ENCODE peak calls at places on chromosomes 11 and 22, in eight cellular contexts. One of them, this sample, is unnamed.

GRCh38 chr11:69333149-69333710 is 39.3 kb downstream of the MYEOV start:
- DNase-seq in fibroblast of the conjunctiva: no peak
- DNase-seq in progenitor cell of endocrine pancreas: no peak
- DNase-seq in brain pericyte: no peak
- DNase-seq in H4: no peak
- DNase-seq in GM12865: no peak
- DNase-seq in foreskin melanocyte: no peak
- DNase-seq in mesothelial cell of epicardium: peak; percentile 21
- DNase-seq in this sample: no peak

GRCh38 chr11:16881074-16881709 is 133.0 kb downstream of the PLEKHA7 start:
- DNase-seq in fibroblast of the conjunctiva: peak; percentile 22
- DNase-seq in progenitor cell of endocrine pancreas: no peak
- DNase-seq in brain pericyte: no peak
- DNase-seq in H4: peak; percentile 31
- DNase-seq in GM12865: peak; percentile 56
- DNase-seq in foreskin melanocyte: no peak
- DNase-seq in mesothelial cell of epicardium: no peak
- DNase-seq in this sample: no peak

GRCh38 chr22:38165929-38166593 is 15.6 kb downstream of the PLA2G6 start:
- DNase-seq in fibroblast of the conjunctiva: no peak
- DNase-seq in progenitor cell of endocrine pancreas: no peak
- DNase-seq in brain pericyte: no peak
- DNase-seq in H4: no peak
- DNase-seq in GM12865: no peak
- DNase-seq in foreskin melanocyte: no peak
- DNase-seq in mesothelial cell of epicardium: no peak
- DNase-seq in this sample: no peak

GRCh38 chr22:23831261-23831660 is 7.5 kb downstream of the DERL3 start:
- DNase-seq in fibroblast of the conjunctiva: no peak
- DNase-seq in progenitor cell of endocrine pancreas: no peak
- DNase-seq in brain pericyte: no peak
- DNase-seq in H4: no peak
- DNase-seq in GM12865: no peak
- DNase-seq in foreskin melanocyte: no peak
- DNase-seq in mesothelial cell of epicardium: no peak
- DNase-seq in this sample: no peak

GRCh38 chr22:23536821-23537345 is 43.2 kb downstream of the IGLL1 start:
- DNase-seq in fibroblast of the conjunctiva: no peak
- DNase-seq in progenitor cell of endocrine pancreas: no peak
- DNase-seq in brain pericyte: no peak
- DNase-seq in H4: no peak
- DNase-seq in GM12865: no peak
- DNase-seq in foreskin melanocyte: no peak
- DNase-seq in mesothelial cell of epicardium: no peak
- DNase-seq in this sample: no peak

GRCh38 chr11:63920126-63920869 is 3.3 kb upstream of the RCOR2 start:
- DNase-seq in fibroblast of the conjunctiva: no peak
- DNase-seq in progenitor cell of endocrine pancreas: no peak
- DNase-seq in brain pericyte: no peak
- DNase-seq in H4: no peak
- DNase-seq in GM12865: no peak
- DNase-seq in foreskin melanocyte: no peak
- DNase-seq in mesothelial cell of epicardium: no peak
- DNase-seq in this sample: peak; percentile 85

GRCh38 chr22:42814215-42814614 is 42.9 kb downstream of the ARFGAP3 start:
- DNase-seq in fibroblast of the conjunctiva: no peak
- DNase-seq in progenitor cell of endocrine pancreas: no peak
- DNase-seq in brain pericyte: no peak
- DNase-seq in H4: no peak
- DNase-seq in GM12865: no peak
- DNase-seq in foreskin melanocyte: no peak
- DNase-seq in mesothelial cell of epicardium: no peak
- DNase-seq in this sample: no peak

GRCh38 chr11:110337570-110338193 is 41.3 kb upstream of the RDX start:
- DNase-seq in fibroblast of the conjunctiva: no peak
- DNase-seq in progenitor cell of endocrine pancreas: no peak
- DNase-seq in brain pericyte: no peak
- DNase-seq in H4: no peak
- DNase-seq in GM12865: peak; percentile 27
- DNase-seq in foreskin melanocyte: peak; percentile 94
- DNase-seq in mesothelial cell of epicardium: no peak
- DNase-seq in this sample: no peak

GRCh38 chr11:104526006-104526405 is 362.1 kb upstream of the PDGFD start:
- DNase-seq in fibroblast of the conjunctiva: no peak
- DNase-seq in progenitor cell of endocrine pancreas: no peak
- DNase-seq in brain pericyte: no peak
- DNase-seq in H4: no peak
- DNase-seq in GM12865: no peak
- DNase-seq in foreskin melanocyte: no peak
- DNase-seq in mesothelial cell of epicardium: no peak
- DNase-seq in this sample: no peak

GRCh38 chr22:24053481-24054226 is 42.5 kb downstream of the CABIN1 start:
- DNase-seq in fibroblast of the conjunctiva: no peak
- DNase-seq in progenitor cell of endocrine pancreas: no peak
- DNase-seq in brain pericyte: no peak
- DNase-seq in H4: no peak
- DNase-seq in GM12865: peak; percentile 54
- DNase-seq in foreskin melanocyte: peak; percentile 78
- DNase-seq in mesothelial cell of epicardium: no peak
- DNase-seq in this sample: no peak

GRCh38 chr11:102882389-102883024 is 7.7 kb upstream of the MMP12 start:
- DNase-seq in fibroblast of the conjunctiva: peak; percentile 20
- DNase-seq in progenitor cell of endocrine pancreas: no peak
- DNase-seq in brain pericyte: no peak
- DNase-seq in H4: no peak
- DNase-seq in GM12865: peak; percentile 63
- DNase-seq in foreskin melanocyte: no peak
- DNase-seq in mesothelial cell of epicardium: no peak
- DNase-seq in this sample: no peak

GRCh38 chr11:68643576-68643975 is 40.8 kb upstream of the GAL start:
- DNase-seq in fibroblast of the conjunctiva: peak; percentile 26
- DNase-seq in progenitor cell of endocrine pancreas: no peak
- DNase-seq in brain pericyte: peak; percentile 42
- DNase-seq in H4: no peak
- DNase-seq in GM12865: no peak
- DNase-seq in foreskin melanocyte: no peak
- DNase-seq in mesothelial cell of epicardium: no peak
- DNase-seq in this sample: no peak

GRCh38 chr11:134118016-134118415 is 49.1 kb downstream of the JAM3 start:
- DNase-seq in fibroblast of the conjunctiva: no peak
- DNase-seq in progenitor cell of endocrine pancreas: no peak
- DNase-seq in brain pericyte: no peak
- DNase-seq in H4: no peak
- DNase-seq in GM12865: no peak
- DNase-seq in foreskin melanocyte: no peak
- DNase-seq in mesothelial cell of epicardium: no peak
- DNase-seq in this sample: no peak

GRCh38 chr11:125091247-125091876 is 20.1 kb downstream of the TMEM218 start:
- DNase-seq in fibroblast of the conjunctiva: peak; percentile 68
- DNase-seq in progenitor cell of endocrine pancreas: no peak
- DNase-seq in brain pericyte: peak; percentile 34
- DNase-seq in H4: peak; percentile 72
- DNase-seq in GM12865: peak; percentile 42
- DNase-seq in foreskin melanocyte: peak; percentile 66
- DNase-seq in mesothelial cell of epicardium: peak; percentile 61
- DNase-seq in this sample: peak; percentile 41

GRCh38 chr11:9571071-9571765 is 2.3 kb upstream of the WEE1 start:
- DNase-seq in fibroblast of the conjunctiva: no peak
- DNase-seq in progenitor cell of endocrine pancreas: no peak
- DNase-seq in brain pericyte: no peak
- DNase-seq in H4: no peak
- DNase-seq in GM12865: no peak
- DNase-seq in foreskin melanocyte: no peak
- DNase-seq in mesothelial cell of epicardium: no peak
- DNase-seq in this sample: no peak

GRCh38 chr11:64545605-64546004 is 45.4 kb upstream of the SLC22A12 start:
- DNase-seq in fibroblast of the conjunctiva: peak; percentile 36
- DNase-seq in progenitor cell of endocrine pancreas: no peak
- DNase-seq in brain pericyte: no peak
- DNase-seq in H4: peak; percentile 67
- DNase-seq in GM12865: no peak
- DNase-seq in foreskin melanocyte: no peak
- DNase-seq in mesothelial cell of epicardium: no peak
- DNase-seq in this sample: no peak

GRCh38 chr11:73141309-73142127 is 600 bp downstream of the FCHSD2 start:
- DNase-seq in fibroblast of the conjunctiva: peak; percentile 36
- DNase-seq in progenitor cell of endocrine pancreas: peak; percentile 61
- DNase-seq in brain pericyte: no peak
- DNase-seq in H4: peak; percentile 48
- DNase-seq in GM12865: peak; percentile 86
- DNase-seq in foreskin melanocyte: peak; percentile 43
- DNase-seq in mesothelial cell of epicardium: peak; percentile 76
- DNase-seq in this sample: no peak

GRCh38 chr11:35082322-35083180 is 56.4 kb upstream of the CD44 start:
- DNase-seq in fibroblast of the conjunctiva: peak; percentile 47
- DNase-seq in progenitor cell of endocrine pancreas: no peak
- DNase-seq in brain pericyte: no peak
- DNase-seq in H4: peak; percentile 86
- DNase-seq in GM12865: peak; percentile 92
- DNase-seq in foreskin melanocyte: no peak
- DNase-seq in mesothelial cell of epicardium: no peak
- DNase-seq in this sample: peak; percentile 48

GRCh38 chr11:120137611-120138521 is at the start of gene TRIM29:
- DNase-seq in fibroblast of the conjunctiva: no peak
- DNase-seq in progenitor cell of endocrine pancreas: no peak
- DNase-seq in brain pericyte: no peak
- DNase-seq in H4: no peak
- DNase-seq in GM12865: no peak
- DNase-seq in foreskin melanocyte: no peak
- DNase-seq in mesothelial cell of epicardium: peak; percentile 38
- DNase-seq in this sample: no peak

GRCh38 chr11:57330029-57330428 is 5.3 kb upstream of the TNKS1BP1 start:
- DNase-seq in fibroblast of the conjunctiva: no peak
- DNase-seq in progenitor cell of endocrine pancreas: no peak
- DNase-seq in brain pericyte: no peak
- DNase-seq in H4: no peak
- DNase-seq in GM12865: peak; percentile 36
- DNase-seq in foreskin melanocyte: no peak
- DNase-seq in mesothelial cell of epicardium: no peak
- DNase-seq in this sample: no peak

GRCh38 chr22:23092217-23092955 is 22.1 kb downstream of the GNAZ start:
- DNase-seq in fibroblast of the conjunctiva: no peak
- DNase-seq in progenitor cell of endocrine pancreas: no peak
- DNase-seq in brain pericyte: no peak
- DNase-seq in H4: no peak
- DNase-seq in GM12865: no peak
- DNase-seq in foreskin melanocyte: no peak
- DNase-seq in mesothelial cell of epicardium: no peak
- DNase-seq in this sample: no peak

GRCh38 chr11:35040221-35040942 is 98.6 kb upstream of the CD44 start:
- DNase-seq in fibroblast of the conjunctiva: peak; percentile 74
- DNase-seq in progenitor cell of endocrine pancreas: no peak
- DNase-seq in brain pericyte: peak; percentile 16
- DNase-seq in H4: peak; percentile 81
- DNase-seq in GM12865: peak; percentile 87
- DNase-seq in foreskin melanocyte: no peak
- DNase-seq in mesothelial cell of epicardium: no peak
- DNase-seq in this sample: no peak

GRCh38 chr11:61041755-61042518 is 60.4 kb upstream of the CD5 start:
- DNase-seq in fibroblast of the conjunctiva: no peak
- DNase-seq in progenitor cell of endocrine pancreas: peak; percentile 17
- DNase-seq in brain pericyte: peak; percentile 10
- DNase-seq in H4: peak; percentile 36
- DNase-seq in GM12865: peak; percentile 92
- DNase-seq in foreskin melanocyte: peak; percentile 9
- DNase-seq in mesothelial cell of epicardium: peak; percentile 54
- DNase-seq in this sample: peak; percentile 21

GRCh38 chr11:1197431-1197885 is 25.4 kb upstream of the MUC5B start:
- DNase-seq in fibroblast of the conjunctiva: no peak
- DNase-seq in progenitor cell of endocrine pancreas: no peak
- DNase-seq in brain pericyte: no peak
- DNase-seq in H4: no peak
- DNase-seq in GM12865: no peak
- DNase-seq in foreskin melanocyte: no peak
- DNase-seq in mesothelial cell of epicardium: peak; percentile 28
- DNase-seq in this sample: no peak

GRCh38 chr11:452916-453527 is 2.9 kb downstream of the PTDSS2 start:
- DNase-seq in fibroblast of the conjunctiva: no peak
- DNase-seq in progenitor cell of endocrine pancreas: no peak
- DNase-seq in brain pericyte: no peak
- DNase-seq in H4: no peak
- DNase-seq in GM12865: no peak
- DNase-seq in foreskin melanocyte: no peak
- DNase-seq in mesothelial cell of epicardium: no peak
- DNase-seq in this sample: no peak

This sample was measured in H1.